ENCODE peak calls at places on chromosome 9, in ten cellular contexts. I is neural progenitor cell; G is fibroblast of lung; D is mesenchymal stem cell; S is tibial nerve; X is uterus; K is lung; U is WERI-Rb-1; Z is stomach; O is CD8-positive, alpha-beta T cell. N is an unnamed sample.

GRCh38 chr9:102461441-102461840 is 533.7 kb upstream of the CYLC2 start:
- DNase-seq in U (no peak), G (no peak), I (no peak), Z (no peak), O (no peak), S (no peak), K (no peak), D (no peak), X (no peak), N (no peak)

GRCh38 chr9:95574176-95574575 is 57.4 kb upstream of the PTCH1 start:
- DNase-seq in G (no peak), K (no peak), I (no peak), O (peak; percentile 31), D (no peak), X (no peak), U (peak; percentile 71), Z (no peak), S (no peak), N (no peak)

GRCh38 chr9:20996809-20997208 is 34.6 kb downstream of the HACD4 start:
- DNase-seq in U (no peak), D (no peak), X (no peak), Z (no peak), I (no peak), K (no peak), O (no peak), S (no peak), G (no peak), N (no peak)

GRCh38 chr9:26142201-26142600 is 464.0 kb upstream of the TUSC1 start:
- DNase-seq in X (no peak), G (no peak), K (no peak), U (no peak), D (no peak), Z (no peak), S (no peak), I (no peak), O (no peak), N (no peak)

GRCh38 chr9:103802068-103802467 is 292.0 kb upstream of the SMC2 start:
- DNase-seq in G (peak; percentile 5), D (no peak), O (no peak), S (no peak), I (no peak), X (no peak), U (no peak), K (no peak), Z (no peak), N (no peak)

GRCh38 chr9:132651259-132651658 is 18.5 kb downstream of the DDX31 start:
- DNase-seq in U (peak; percentile 42), G (peak; percentile 93), O (no peak), Z (no peak), I (no peak), X (no peak), K (no peak), S (no peak), D (peak; percentile 95), N (peak; percentile 90)

GRCh38 chr9:136439550-136440408 is at the start of gene INPP5E:
- DNase-seq in S (peak; percentile 57), O (peak; percentile 73), G (peak; percentile 69), Z (peak; percentile 82), U (peak; percentile 78), X (peak; percentile 48), K (peak; percentile 74), I (peak; percentile 86), D (peak; percentile 70), N (no peak)

GRCh38 chr9:121809356-121810050 is 158.1 kb downstream of the DAB2IP start:
- DNase-seq in X (no peak), D (no peak), O (no peak), G (no peak), I (no peak), U (no peak), K (no peak), S (no peak), Z (no peak), N (no peak)

DNA sequence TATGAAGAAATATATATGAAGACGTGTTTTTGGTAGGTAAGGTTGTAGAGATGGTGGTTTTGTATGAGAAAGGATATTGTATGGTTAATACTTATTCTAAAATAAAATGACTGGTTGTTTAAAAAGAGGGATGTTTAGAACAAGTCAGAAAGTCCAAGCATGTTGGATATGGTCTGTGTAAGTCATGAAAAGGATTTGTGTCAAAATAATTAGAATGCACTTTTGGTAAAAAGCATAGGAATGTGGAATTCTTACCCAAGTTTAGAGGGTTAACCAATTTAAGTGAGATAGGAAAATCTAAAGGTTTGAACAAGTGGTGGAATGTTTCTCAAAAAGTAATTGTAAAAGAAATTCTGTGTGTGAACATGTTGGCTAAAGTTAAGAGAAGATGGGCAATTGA is 1556.5 kb upstream of the C9orf72 start:
- DNase-seq in X (no peak), I (peak; percentile 18), G (no peak), D (peak; percentile 5), O (no peak), K (no peak), Z (no peak), S (no peak), U (no peak), N (no peak)
- H3K9me3 ChIP-seq in X (no peaks in the 10 kb centered on the region), I (peaks cover 8% of the 10 kb centered on the region), G (no peaks in the 10 kb centered on the region), D (peaks cover 47% of the 10 kb centered on the region), O (no peaks in the 10 kb centered on the region), K (peaks cover 7% of the 10 kb centered on the region), Z (peaks cover 36% of the 10 kb centered on the region), S (peaks cover 7% of the 10 kb centered on the region), U (peaks cover 6% of the 10 kb centered on the region), N (peaks cover 3% of the 10 kb centered on the region)

GRCh38 chr9:130120832-130121231 is 51.4 kb upstream of the NCS1 start:
- DNase-seq in D (no peak), I (no peak), O (no peak), Z (no peak), U (no peak), X (no peak), K (no peak), S (no peak), G (no peak), N (no peak)

GRCh38 chr9:130119521-130120206 is 52.5 kb upstream of the NCS1 start:
- DNase-seq in D (no peak), Z (no peak), G (no peak), I (no peak), U (no peak), O (no peak), S (no peak), K (no peak), X (no peak), N (no peak)

GRCh38 chr9:130117816-130118632 is 54.2 kb upstream of the NCS1 start:
- DNase-seq in D (peak; percentile 76), K (no peak), I (no peak), S (no peak), Z (no peak), G (peak; percentile 72), X (peak; percentile 72), O (no peak), U (peak; percentile 88), N (no peak)

GRCh38 chr9:130118841-130119520 is 53.2 kb upstream of the NCS1 start:
- DNase-seq in D (peak; percentile 30), X (no peak), I (peak; percentile 46), K (no peak), Z (no peak), G (peak; percentile 80), U (peak; percentile 91), S (no peak), O (no peak), N (no peak)

GRCh38 chr9:130120207-130120587 is 52.0 kb upstream of the NCS1 start:
- DNase-seq in X (no peak), Z (no peak), D (no peak), U (no peak), I (no peak), O (peak; percentile 61), K (no peak), G (no peak), S (no peak), N (no peak)
- H3K27ac ChIP-seq in X (no peak overlapping the region), Z (no peak overlapping the region), D (no peak overlapping the region), U (peak overlapping the region; percentile 86), I (no peak overlapping the region), O (no peak overlapping the region), K (no peak overlapping the region), G (no peak overlapping the region), S (no peak overlapping the region), N (no peak overlapping the region)

DNA sequence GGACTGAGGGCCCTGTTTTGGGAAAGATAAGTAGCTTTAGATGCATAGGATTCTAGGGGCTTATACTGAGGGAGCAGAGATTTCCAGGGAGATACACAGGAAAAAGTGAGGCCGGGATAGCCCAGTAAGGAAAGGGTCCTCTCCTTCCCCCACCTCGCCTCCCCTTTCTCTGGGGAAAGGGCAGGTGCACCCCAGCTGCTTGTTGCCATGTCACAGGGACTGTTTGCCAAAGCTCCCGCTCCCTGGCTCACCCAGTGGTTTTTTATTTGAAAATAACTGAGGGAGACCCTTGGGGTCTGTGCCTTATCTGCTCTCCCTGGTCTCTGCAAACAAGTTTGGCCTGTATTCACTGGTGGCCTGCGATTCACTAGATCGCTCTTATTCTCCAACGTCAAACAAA is 51.2 kb downstream of the RGS3 start:
- DNase-seq in D (no peak), U (no peak), O (no peak), G (no peak), S (no peak), I (no peak), Z (no peak), X (no peak), K (no peak), N (no peak)
- H3K9me3 ChIP-seq in D (no peaks in the 10 kb centered on the region), U (no peaks in the 10 kb centered on the region), O (no peaks in the 10 kb centered on the region), G (no peaks in the 10 kb centered on the region), S (no peaks in the 10 kb centered on the region), I (no peaks in the 10 kb centered on the region), Z (no peaks in the 10 kb centered on the region), X (no peaks in the 10 kb centered on the region), K (no peaks in the 10 kb centered on the region), N (no peaks in the 10 kb centered on the region)

GRCh38 chr9:134439368-134439784 is 113.1 kb downstream of the RXRA start:
- DNase-seq in Z (no peak), I (no peak), O (no peak), G (no peak), S (no peak), K (no peak), D (no peak), X (no peak), U (no peak), N (no peak)

GRCh38 chr9:134436356-134436717 is 110.1 kb downstream of the RXRA start:
- DNase-seq in D (no peak), G (no peak), Z (no peak), X (no peak), S (no peak), O (no peak), U (no peak), I (no peak), K (no peak), N (no peak)

GRCh38 chr9:134436926-134437325 is 110.7 kb downstream of the RXRA start:
- DNase-seq in G (no peak), D (no peak), O (no peak), S (no peak), I (no peak), U (peak; percentile 66), X (no peak), Z (no peak), K (no peak), N (no peak)

GRCh38 chr9:134437417-134438203 is 111.4 kb downstream of the RXRA start:
- DNase-seq in G (no peak), K (no peak), S (no peak), U (peak; percentile 62), D (no peak), O (no peak), Z (peak; percentile 60), I (peak; percentile 61), X (peak; percentile 56), N (no peak)

DNA sequence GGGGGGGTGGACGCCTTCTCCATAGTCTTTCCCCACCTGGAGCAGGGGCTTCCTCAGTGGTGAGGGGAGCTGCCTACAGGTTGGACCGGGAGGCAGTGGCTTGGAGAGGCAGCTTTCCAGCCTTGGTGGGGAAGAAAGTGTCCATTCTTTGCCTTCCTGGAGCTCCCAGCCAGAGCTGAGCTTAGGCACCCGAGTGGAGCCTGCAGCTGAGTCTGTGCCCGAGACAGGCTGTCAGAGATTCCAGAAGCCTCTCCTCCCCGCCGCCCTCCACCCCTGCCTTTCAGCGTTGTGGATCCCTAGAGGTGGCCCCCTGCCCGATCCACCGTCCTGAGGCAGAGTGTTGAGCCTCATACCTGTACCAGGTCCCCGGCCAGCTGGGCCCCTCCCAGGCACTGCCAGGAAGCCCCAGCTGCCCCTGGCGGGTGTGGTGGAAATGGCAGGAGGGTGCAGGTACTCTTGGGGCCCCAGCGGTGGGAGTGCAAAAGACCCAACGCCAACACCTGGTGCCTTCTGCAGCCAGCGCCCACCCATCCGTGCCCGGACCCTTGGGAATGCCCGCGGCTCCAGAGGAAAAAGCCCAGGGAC is 112.0 kb downstream of the RXRA start:
- DNase-seq in O (no peak), Z (peak; percentile 59), U (no peak), X (no peak), I (peak; percentile 22), D (no peak), G (no peak), K (no peak), S (no peak), N (no peak)
- H3K27ac ChIP-seq in O (no peak overlapping the region), Z (peak overlapping the region; percentile 44), U (peak overlapping the region; percentile 39), X (peak overlapping the region; percentile 94), I (no peak overlapping the region), D (no peak overlapping the region), G (no peak overlapping the region), K (no peak overlapping the region), S (peak overlapping the region; percentile 85), N (no peak overlapping the region)

N was measured in AG04450.